ENCODE peak calls at places on chromosomes 1 and 21, in four cellular contexts. G is suprapubic skin, F is transverse colon, S is sigmoid colon. N is an unnamed sample.

GRCh38 chr1:193589597-193590040 is 403.2 kb upstream of the B3GALT2 start:
- DNase-seq in G (no peak), F (no peak), S (no peak), N (no peak)

GRCh38 chr1:227729881-227730629 is 5.0 kb downstream of the JMJD4 start:
- DNase-seq in G (no peak), F (peak; percentile 46), S (no peak), N (no peak)

GRCh38 chr1:16076003-16076870 is 2.8 kb upstream of the FAM131C start:
- DNase-seq in G (no peak), F (no peak), S (peak; percentile 82), N (no peak)

GRCh38 chr1:28877132-28877781 is 37.1 kb upstream of the EPB41 start:
- DNase-seq in G (peak; percentile 84), F (peak; percentile 84), S (peak; percentile 84), N (peak; percentile 94)

GRCh38 chr1:58013237-58013636 is 533.3 kb downstream of the OMA1 start:
- DNase-seq in G (no peak), F (no peak), S (no peak), N (no peak)

GRCh38 chr1:93672069-93672468 is 9.6 kb downstream of the BCAR3 start:
- DNase-seq in G (no peak), F (peak; percentile 82), S (peak; percentile 87), N (no peak)

GRCh38 chr21:33666153-33666552 is 23.9 kb downstream of the ITSN1 start:
- DNase-seq in G (no peak), F (no peak), S (no peak), N (no peak)

GRCh38 chr1:230794431-230794830 is 47.2 kb downstream of the CAPN9 start:
- DNase-seq in G (no peak), F (no peak), S (no peak), N (no peak)

GRCh38 chr1:67227196-67227595 is 60.9 kb downstream of the IL23R start:
- DNase-seq in G (no peak), F (no peak), S (no peak), N (no peak)

GRCh38 chr1:150575072-150575489 is 4.3 kb downstream of the MCL1 start:
- DNase-seq in G (no peak), F (no peak), S (no peak), N (no peak)
- H3K4me3 ChIP-seq in G (peak overlapping the region; percentile 98), F (peak overlapping the region; percentile 85), S (peak overlapping the region; percentile 98), N (peak overlapping the region; percentile 89)

GRCh38 chr1:23430803-23431202 is 6.3 kb upstream of the TCEA3 start:
- DNase-seq in G (no peak), F (no peak), S (no peak), N (no peak)

GRCh38 chr1:23426828-23427227 is 2.3 kb upstream of the TCEA3 start:
- DNase-seq in G (no peak), F (peak; percentile 38), S (no peak), N (no peak)

GRCh38 chr1:23424171-23424959 is at the start of gene TCEA3:
- DNase-seq in G (no peak), F (peak; percentile 76), S (peak; percentile 85), N (no peak)

GRCh38 chr1:23428136-23428905 is 3.8 kb upstream of the TCEA3 start:
- DNase-seq in G (no peak), F (no peak), S (no peak), N (no peak)

DNA sequence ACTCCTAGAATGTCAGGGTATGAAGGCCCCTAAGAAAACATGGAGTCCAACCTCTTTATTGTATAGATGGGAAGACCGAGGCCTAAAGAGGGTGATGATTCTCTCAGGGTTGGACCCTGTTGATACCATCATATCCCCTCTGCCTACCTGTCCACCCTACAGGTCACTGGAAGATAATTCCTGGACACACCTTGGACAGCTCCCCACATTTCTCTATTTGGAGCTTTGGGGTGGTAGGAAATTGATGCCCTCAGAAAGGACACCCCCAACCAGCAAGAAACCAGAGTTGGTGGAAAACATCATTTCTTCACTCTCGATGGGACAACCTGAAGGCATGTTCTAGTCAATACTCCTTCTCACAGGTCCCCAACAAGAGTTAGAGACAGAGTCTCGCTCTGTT is 3.0 kb upstream of the TCEA3 start:
- DNase-seq in G (no peak), F (no peak), S (no peak), N (no peak)
- H3K27me3 ChIP-seq in G (no peaks in the 10 kb centered on the region), F (no peaks in the 10 kb centered on the region), S (no peaks in the 10 kb centered on the region), N (no peaks in the 10 kb centered on the region)

DNA sequence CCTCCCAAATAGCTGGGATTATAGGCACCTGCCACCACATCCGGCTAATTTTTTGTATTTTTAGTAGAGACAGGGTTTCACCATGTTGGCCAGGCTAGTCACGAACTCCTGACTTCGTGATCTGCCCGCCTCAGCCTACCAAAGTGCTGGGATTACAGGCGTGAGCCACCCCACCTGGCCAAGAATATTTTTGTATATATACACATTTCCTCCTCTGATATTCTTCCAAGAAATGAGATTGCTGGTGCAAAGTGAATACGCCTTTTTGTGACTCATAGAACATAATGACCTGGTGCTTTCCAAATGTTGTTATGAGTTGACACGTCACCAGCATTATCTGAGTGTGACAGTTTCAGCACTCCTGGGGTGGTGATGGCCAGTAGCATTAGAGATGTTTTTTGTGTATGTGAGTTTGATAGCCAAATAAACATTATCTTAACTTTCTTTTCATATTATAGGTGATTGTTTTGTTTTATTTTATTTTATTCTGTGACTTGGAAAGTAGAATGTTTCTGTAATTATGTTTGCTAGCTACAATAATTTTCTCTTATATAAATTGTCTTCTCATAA is 54.9 kb downstream of the KCNK1 start:
- DNase-seq in G (no peak), F (peak; percentile 23), S (no peak), N (no peak)
- TF ChIP-seq EP300 in G (no peak), F (peak; percentile 33), S (no peak), N (no peak)

GRCh38 chr1:3610165-3610822 is 1.0 kb downstream of the MEGF6 start:
- DNase-seq in G (no peak), F (no peak), S (no peak), N (no peak)
- H3K4me3 ChIP-seq in G (peak overlapping the region; percentile 50), F (no peak overlapping the region), S (no peak overlapping the region), N (peak overlapping the region; percentile 49)

DNA sequence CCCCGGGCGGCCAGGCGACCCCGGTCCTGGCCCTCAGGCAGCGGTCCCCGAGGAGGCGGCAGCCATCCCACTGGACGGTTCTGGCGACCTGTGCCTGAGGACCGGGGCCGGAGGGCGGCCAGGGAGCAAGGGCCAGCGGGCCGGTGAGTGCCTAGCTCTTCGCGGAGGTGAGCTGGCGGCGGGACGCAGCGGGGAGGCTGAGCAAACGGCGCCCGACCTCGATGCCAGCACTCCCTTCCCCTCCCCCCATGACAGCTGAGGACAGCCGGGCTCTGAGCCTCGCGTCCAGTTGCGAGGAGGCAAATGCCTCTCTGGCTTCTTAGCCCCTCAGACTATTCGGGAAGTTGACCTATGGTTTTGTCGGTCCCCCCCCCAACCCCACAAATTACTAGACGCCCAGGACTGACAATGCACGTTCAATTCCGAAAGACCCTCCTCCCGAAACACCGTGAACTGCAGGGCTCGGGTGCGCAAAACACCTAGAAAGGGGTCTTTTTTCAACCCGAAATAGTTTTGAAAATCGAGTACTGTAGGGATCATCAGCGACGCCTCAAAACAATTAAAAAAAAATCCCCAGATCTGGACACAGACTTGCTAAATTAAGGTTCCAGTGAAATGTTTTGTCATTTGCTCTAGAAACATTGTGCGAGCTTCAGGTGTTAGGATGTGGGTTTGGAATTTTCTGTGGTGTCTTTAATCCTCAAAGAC is 8.3 kb downstream of the CDKN2C start:
- DNase-seq in G (peak; percentile 70), F (peak; percentile 70), S (peak; percentile 83), N (no peak)
- H3K27me3 ChIP-seq in G (no peaks in the 10 kb centered on the region), F (no peaks in the 10 kb centered on the region), S (no peaks in the 10 kb centered on the region), N (no peaks in the 10 kb centered on the region)

GRCh38 chr1:167772436-167772835 is 50.7 kb downstream of the MPZL1 start:
- DNase-seq in G (no peak), F (no peak), S (no peak), N (no peak)
- TF ChIP-seq EP300 in G (no peak), F (no peak), S (no peak), N (no peak)

N was measured in esophagus muscularis mucosa.